ENCODE peak calls at places on chromosomes 11 and 22, in nine cellular contexts. One of them, this sample, is unnamed.
A peak's percentile ranks its signal among the peaks of the same experiment; 100 is the strongest.

GRCh38 chr22:22940961-22941605 is 53.5 kb downstream of the IGLL5 start:
- ATAC-seq in left ventricle myocardium superior: no peak
- ATAC-seq in activated CD8-positive, alpha-beta T cell treated with anti-CD3 and anti-CD28 coated beads for 36 hours: no peak
- ATAC-seq in CD8-positive, alpha-beta T cell: no peak
- ATAC-seq in psoas muscle: no peak
- ATAC-seq in CD4-positive, alpha-beta T cell: no peak
- ATAC-seq in activated CD4-positive, alpha-beta T cell treated with anti-CD3 and anti-CD28 coated beads for 36 hours: no peak
- ATAC-seq in GM12878: peak; percentile 3
- ATAC-seq in activated naive CD8-positive, alpha-beta T cell treated with anti-CD3 and anti-CD28 coated beads, Interleukin-2, amount 50 U/mL, for 24 hours: no peak
- ATAC-seq in this sample: no peak

GRCh38 chr11:74417860-74418508 is 19.8 kb upstream of the PGM2L1 start:
- ATAC-seq in activated CD8-positive, alpha-beta T cell treated with anti-CD3 and anti-CD28 coated beads for 36 hours: peak; percentile 51
- ATAC-seq in activated naive CD8-positive, alpha-beta T cell treated with anti-CD3 and anti-CD28 coated beads, Interleukin-2, amount 50 U/mL, for 24 hours: peak; percentile 20
- ATAC-seq in left ventricle myocardium superior: peak; percentile 41
- ATAC-seq in CD8-positive, alpha-beta T cell: no peak
- ATAC-seq in psoas muscle: no peak
- ATAC-seq in activated CD4-positive, alpha-beta T cell treated with anti-CD3 and anti-CD28 coated beads for 36 hours: peak; percentile 50
- ATAC-seq in CD4-positive, alpha-beta T cell: no peak
- ATAC-seq in GM12878: no peak
- ATAC-seq in this sample: peak; percentile 34

GRCh38 chr11:25938952-25939351 is 393.0 kb upstream of the ANO3 start:
- ATAC-seq in GM12878: no peak
- ATAC-seq in activated naive CD8-positive, alpha-beta T cell treated with anti-CD3 and anti-CD28 coated beads, Interleukin-2, amount 50 U/mL, for 24 hours: no peak
- ATAC-seq in psoas muscle: no peak
- ATAC-seq in left ventricle myocardium superior: no peak
- ATAC-seq in CD4-positive, alpha-beta T cell: no peak
- ATAC-seq in CD8-positive, alpha-beta T cell: no peak
- ATAC-seq in activated CD8-positive, alpha-beta T cell treated with anti-CD3 and anti-CD28 coated beads for 36 hours: no peak
- ATAC-seq in activated CD4-positive, alpha-beta T cell treated with anti-CD3 and anti-CD28 coated beads for 36 hours: no peak
- ATAC-seq in this sample: no peak

GRCh38 chr11:111528557-111528956 is 12.0 kb upstream of the LAYN start:
- ATAC-seq in psoas muscle: no peak
- ATAC-seq in left ventricle myocardium superior: no peak
- ATAC-seq in activated CD8-positive, alpha-beta T cell treated with anti-CD3 and anti-CD28 coated beads for 36 hours: peak; percentile 17
- ATAC-seq in activated naive CD8-positive, alpha-beta T cell treated with anti-CD3 and anti-CD28 coated beads, Interleukin-2, amount 50 U/mL, for 24 hours: no peak
- ATAC-seq in CD8-positive, alpha-beta T cell: peak; percentile 37
- ATAC-seq in GM12878: no peak
- ATAC-seq in activated CD4-positive, alpha-beta T cell treated with anti-CD3 and anti-CD28 coated beads for 36 hours: peak; percentile 42
- ATAC-seq in CD4-positive, alpha-beta T cell: peak; percentile 83
- ATAC-seq in this sample: no peak

GRCh38 chr11:34204396-34205279 is 99.2 kb downstream of the NAT10 start:
- ATAC-seq in GM12878: peak; percentile 13
- ATAC-seq in left ventricle myocardium superior: no peak
- ATAC-seq in activated naive CD8-positive, alpha-beta T cell treated with anti-CD3 and anti-CD28 coated beads, Interleukin-2, amount 50 U/mL, for 24 hours: no peak
- ATAC-seq in activated CD8-positive, alpha-beta T cell treated with anti-CD3 and anti-CD28 coated beads for 36 hours: peak; percentile 30
- ATAC-seq in activated CD4-positive, alpha-beta T cell treated with anti-CD3 and anti-CD28 coated beads for 36 hours: peak; percentile 28
- ATAC-seq in psoas muscle: peak; percentile 85
- ATAC-seq in CD8-positive, alpha-beta T cell: no peak
- ATAC-seq in CD4-positive, alpha-beta T cell: no peak
- ATAC-seq in this sample: no peak

GRCh38 chr11:113732092-113732491 is 26.0 kb upstream of the TMPRSS5 start:
- ATAC-seq in activated naive CD8-positive, alpha-beta T cell treated with anti-CD3 and anti-CD28 coated beads, Interleukin-2, amount 50 U/mL, for 24 hours: no peak
- ATAC-seq in CD4-positive, alpha-beta T cell: no peak
- ATAC-seq in GM12878: no peak
- ATAC-seq in left ventricle myocardium superior: no peak
- ATAC-seq in psoas muscle: no peak
- ATAC-seq in activated CD4-positive, alpha-beta T cell treated with anti-CD3 and anti-CD28 coated beads for 36 hours: no peak
- ATAC-seq in activated CD8-positive, alpha-beta T cell treated with anti-CD3 and anti-CD28 coated beads for 36 hours: no peak
- ATAC-seq in CD8-positive, alpha-beta T cell: no peak
- ATAC-seq in this sample: no peak

GRCh38 chr11:2767071-2767470 is 67.3 kb upstream of the KCNQ1OT1 start:
- ATAC-seq in activated CD4-positive, alpha-beta T cell treated with anti-CD3 and anti-CD28 coated beads for 36 hours: no peak
- ATAC-seq in CD4-positive, alpha-beta T cell: no peak
- ATAC-seq in psoas muscle: no peak
- ATAC-seq in CD8-positive, alpha-beta T cell: no peak
- ATAC-seq in activated CD8-positive, alpha-beta T cell treated with anti-CD3 and anti-CD28 coated beads for 36 hours: no peak
- ATAC-seq in activated naive CD8-positive, alpha-beta T cell treated with anti-CD3 and anti-CD28 coated beads, Interleukin-2, amount 50 U/mL, for 24 hours: no peak
- ATAC-seq in GM12878: no peak
- ATAC-seq in left ventricle myocardium superior: no peak
- ATAC-seq in this sample: no peak

GRCh38 chr11:100592619-100593309 is 94.3 kb upstream of the ARHGAP42 start:
- ATAC-seq in left ventricle myocardium superior: no peak
- ATAC-seq in activated naive CD8-positive, alpha-beta T cell treated with anti-CD3 and anti-CD28 coated beads, Interleukin-2, amount 50 U/mL, for 24 hours: no peak
- ATAC-seq in activated CD8-positive, alpha-beta T cell treated with anti-CD3 and anti-CD28 coated beads for 36 hours: no peak
- ATAC-seq in psoas muscle: peak; percentile 19
- ATAC-seq in CD4-positive, alpha-beta T cell: no peak
- ATAC-seq in GM12878: no peak
- ATAC-seq in activated CD4-positive, alpha-beta T cell treated with anti-CD3 and anti-CD28 coated beads for 36 hours: no peak
- ATAC-seq in CD8-positive, alpha-beta T cell: no peak
- ATAC-seq in this sample: no peak

This sample was measured in stimulated activated memory B cell treated with anti-CD40 and anti-IgM and Interleukin-4, amounts not matched to agents 10 μg/mL and 1 μg/mL and 100 μg/mL, for 72 hours.